ENCODE peak calls at places on chromosome 10, in nine cellular contexts. F, O, L, V, N, Y, I, M and C are unnamed samples. For H3K36me3, the result is how much of the 10 kb centered on the place peaks cover.

GRCh38 chr10:54869022-54869421 is 68.0 kb upstream of the PCDH15 start:
- DNase-seq in F (no peak), O (no peak), L (no peak), V (no peak), N (no peak), Y (no peak), I (no peak), M (no peak), C (no peak)

GRCh38 chr10:44280615-44281014 is 104.3 kb downstream of the CXCL12 start:
- DNase-seq in F (no peak), O (no peak), L (no peak), V (no peak), N (no peak), Y (no peak), I (no peak), M (no peak), C (no peak)

GRCh38 chr10:81280497-81281479 is 594.2 kb upstream of the NRG3 start:
- DNase-seq in F (no peak), O (no peak), L (no peak), V (no peak), N (no peak), Y (no peak), I (no peak), M (no peak), C (no peak)

GRCh38 chr10:12241810-12242529 is 46.0 kb downstream of the CDC123 start:
- DNase-seq in F (no peak), O (no peak), L (no peak), V (no peak), N (peak), Y (no peak), I (no peak), M (peak), C (peak)

GRCh38 chr10:35726850-35727249 is 84.8 kb upstream of the FZD8 start:
- DNase-seq in F (no peak), O (no peak), L (no peak), V (no peak), N (no peak), Y (no peak), I (no peak), M (no peak), C (no peak)

GRCh38 chr10:29635711-29636144 is 957 bp upstream of the SVIL start:
- DNase-seq in F (no peak), O (peak), L (no peak), V (peak), N (no peak), Y (peak), I (no peak), M (peak), C (no peak)

GRCh38 chr10:122487231-122487765 is 25.9 kb downstream of the HTRA1 start:
- DNase-seq in F (peak), O (no peak), L (no peak), V (no peak), N (peak), Y (peak), I (no peak), M (no peak), C (no peak)

GRCh38 chr10:95303535-95303934 is 12.7 kb upstream of the PDLIM1 start:
- DNase-seq in F (no peak), O (no peak), L (no peak), V (no peak), N (no peak), Y (no peak), I (no peak), M (no peak), C (no peak)

GRCh38 chr10:7111574-7111973 is 299.3 kb downstream of the SFMBT2 start:
- DNase-seq in F (no peak), O (no peak), L (no peak), V (no peak), N (no peak), Y (no peak), I (no peak), M (no peak), C (no peak)

GRCh38 chr10:49271346-49271745 is 27.6 kb upstream of the C10orf71 start:
- DNase-seq in F (no peak), O (no peak), L (no peak), V (no peak), N (peak), Y (no peak), I (no peak), M (no peak), C (peak)

GRCh38 chr10:49270565-49270964 is 28.4 kb upstream of the C10orf71 start:
- DNase-seq in F (no peak), O (no peak), L (no peak), V (no peak), N (no peak), Y (no peak), I (no peak), M (no peak), C (no peak)

GRCh38 chr10:49273082-49273465 is 25.9 kb upstream of the C10orf71 start:
- DNase-seq in F (no peak), O (no peak), L (no peak), V (no peak), N (no peak), Y (no peak), I (no peak), M (no peak), C (no peak)

GRCh38 chr10:49273626-49274025 is 25.3 kb upstream of the C10orf71 start:
- DNase-seq in F (no peak), O (no peak), L (no peak), V (no peak), N (no peak), Y (no peak), I (no peak), M (no peak), C (no peak)

DNA sequence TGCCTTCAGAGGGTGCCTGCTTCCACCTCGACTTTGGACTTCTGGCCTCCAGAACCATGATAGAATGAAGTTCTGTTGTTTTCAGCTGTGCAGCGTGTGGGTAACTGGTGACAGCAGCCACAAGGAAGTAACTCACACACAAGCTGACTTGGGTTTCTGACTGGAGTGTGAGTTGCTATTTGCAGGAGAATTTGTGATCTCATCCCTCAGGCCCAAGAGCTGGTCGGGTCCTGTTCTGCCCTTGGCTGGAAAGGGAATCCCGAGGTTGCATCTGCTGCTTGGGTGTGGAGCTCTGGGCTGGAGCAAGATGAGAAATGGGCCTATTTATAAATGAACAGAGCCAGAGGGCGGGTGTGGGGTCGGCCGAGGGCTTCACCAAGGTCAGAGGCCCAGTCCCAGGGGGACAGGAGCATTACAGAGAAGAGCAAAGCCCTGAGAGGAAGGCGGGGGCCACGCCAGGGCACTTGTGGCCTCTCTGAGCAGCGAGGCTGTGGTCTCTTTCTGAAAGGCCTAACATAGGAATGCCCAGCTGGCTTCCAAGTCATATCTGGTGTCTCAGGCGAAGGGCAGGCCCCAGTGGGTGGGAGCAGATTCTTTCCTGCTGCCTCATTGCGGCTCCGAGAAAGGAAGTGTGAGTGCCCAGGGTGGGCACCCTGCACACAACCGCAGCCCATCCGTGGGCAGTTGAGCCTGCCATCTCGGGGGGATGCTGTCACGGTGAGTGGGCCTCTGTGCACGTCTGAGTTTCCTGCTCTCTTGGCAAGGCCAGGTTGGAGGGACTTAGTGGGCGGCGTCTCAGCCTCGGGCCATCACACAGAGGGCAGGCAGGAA is 26.5 kb upstream of the C10orf71 start:
- DNase-seq in F (no peak), O (no peak), L (no peak), V (no peak), N (peak), Y (no peak), I (no peak), M (no peak), C (peak)
- H3K27ac ChIP-seq in F (peak), O (no peak), L (no peak), V (no peak), N (peak), Y (no peak), I (no peak), M (no peak), C (peak)

GRCh38 chr10:110388682-110389052 is 83.9 kb upstream of the SMNDC1 start:
- DNase-seq in F (no peak), O (no peak), L (no peak), V (no peak), N (no peak), Y (peak), I (no peak), M (no peak), C (no peak)

GRCh38 chr10:110391541-110391940 is 86.8 kb upstream of the SMNDC1 start:
- DNase-seq in F (no peak), O (no peak), L (no peak), V (no peak), N (no peak), Y (no peak), I (no peak), M (no peak), C (no peak)

GRCh38 chr10:110387617-110387982 is 82.9 kb upstream of the SMNDC1 start:
- DNase-seq in F (no peak), O (no peak), L (no peak), V (no peak), N (no peak), Y (no peak), I (no peak), M (no peak), C (no peak)

GRCh38 chr10:110389250-110389649 is 84.5 kb upstream of the SMNDC1 start:
- DNase-seq in F (no peak), O (no peak), L (no peak), V (no peak), N (no peak), Y (no peak), I (no peak), M (no peak), C (no peak)

GRCh38 chr10:110387983-110388681 is 83.4 kb upstream of the SMNDC1 start:
- DNase-seq in F (no peak), O (no peak), L (no peak), V (no peak), N (no peak), Y (no peak), I (no peak), M (no peak), C (no peak)
- H3K36me3 ChIP-seq in F (under half), O (under half), L (under half), V (under half), N (under half), Y (under half), I (under half), M (under half), C (under half)

GRCh38 chr10:3761111-3761686 is 23.8 kb downstream of the KLF6 start:
- DNase-seq in F (no peak), O (no peak), L (no peak), V (peak), N (no peak), Y (no peak), I (no peak), M (no peak), C (no peak)
- H3K4me3 ChIP-seq in F (no peak), O (no peak), L (no peak), V (no peak), N (no peak), Y (no peak), I (no peak), M (no peak), C (no peak)

DNA sequence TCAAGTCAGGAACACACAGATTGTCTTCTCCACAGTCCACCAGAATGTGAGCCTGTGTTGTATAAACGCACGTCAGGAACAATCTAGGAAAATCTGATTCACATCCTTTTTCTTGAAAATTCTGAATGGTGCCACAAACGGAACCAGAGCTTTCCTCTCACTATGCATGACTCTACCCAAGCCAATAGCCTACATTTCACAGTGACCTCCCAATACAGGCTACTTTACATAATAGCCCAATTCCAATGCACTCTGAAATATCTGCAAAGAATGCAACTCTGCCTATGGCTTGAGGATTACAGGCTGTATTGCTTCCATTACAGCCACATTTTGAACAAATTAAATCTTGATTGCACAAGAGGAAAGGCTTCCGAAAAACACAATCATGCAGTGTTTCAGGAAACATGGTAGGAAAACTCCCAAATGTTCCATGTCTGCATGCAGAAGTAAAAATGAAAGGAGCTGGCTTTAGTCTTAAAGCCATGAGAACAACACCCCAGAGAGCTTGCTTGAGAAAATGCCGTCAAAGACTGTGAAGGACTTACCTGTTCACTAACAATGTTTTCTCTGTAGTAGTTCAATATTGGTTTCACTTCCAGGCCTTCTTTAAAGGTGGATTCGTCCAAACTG is 113.9 kb downstream of the ITGA8 start:
- DNase-seq in F (no peak), O (no peak), L (no peak), V (no peak), N (no peak), Y (no peak), I (no peak), M (no peak), C (no peak)
- H3K27ac ChIP-seq in F (no peak), O (no peak), L (no peak), V (no peak), N (peak), Y (no peak), I (no peak), M (no peak), C (peak)

DNA sequence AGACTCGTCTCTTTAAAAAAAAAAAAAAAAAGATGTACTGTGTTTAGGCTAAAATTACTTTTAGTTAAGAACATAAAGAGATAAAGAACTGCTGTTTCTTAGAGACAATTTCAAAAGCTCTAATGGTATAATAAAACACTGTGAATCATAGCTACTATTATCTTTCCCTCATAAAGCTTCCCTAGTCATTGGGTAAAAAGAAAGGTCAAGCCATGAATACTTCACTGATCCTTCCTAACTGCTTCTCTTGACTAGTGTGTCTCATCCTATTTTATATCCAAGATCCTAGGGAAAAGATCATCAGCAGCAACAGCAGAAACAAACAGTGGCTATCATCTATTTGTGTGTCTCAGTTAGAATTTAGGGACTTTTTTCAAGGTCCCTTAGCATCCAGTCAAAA is 10.5 kb downstream of the YME1L1 start:
- DNase-seq in F (no peak), O (no peak), L (no peak), V (no peak), N (no peak), Y (no peak), I (no peak), M (no peak), C (no peak)
- H3K36me3 ChIP-seq in F (half or more), O (half or more), L (under half), V (under half), N (half or more), Y (under half), I (under half), M (under half), C (half or more)

GRCh38 chr10:102112210-102112817 is 7.9 kb downstream of the LDB1 start:
- DNase-seq in F (no peak), O (no peak), L (no peak), V (no peak), N (no peak), Y (peak), I (no peak), M (no peak), C (no peak)

GRCh38 chr10:102114861-102115618 is 5.1 kb downstream of the LDB1 start:
- DNase-seq in F (peak), O (peak), L (peak), V (peak), N (peak), Y (peak), I (peak), M (peak), C (peak)

GRCh38 chr10:102111276-102111675 is 8.9 kb downstream of the LDB1 start:
- DNase-seq in F (no peak), O (no peak), L (no peak), V (no peak), N (no peak), Y (no peak), I (no peak), M (no peak), C (no peak)

GRCh38 chr10:102113956-102114857 is 6.0 kb downstream of the LDB1 start:
- DNase-seq in F (peak), O (peak), L (peak), V (peak), N (peak), Y (peak), I (peak), M (peak), C (peak)

GRCh38 chr10:102113261-102113955 is 6.8 kb downstream of the LDB1 start:
- DNase-seq in F (no peak), O (no peak), L (no peak), V (peak), N (no peak), Y (peak), I (no peak), M (no peak), C (no peak)
- H3K4me3 ChIP-seq in F (peak), O (peak), L (peak), V (peak), N (peak), Y (peak), I (peak), M (peak), C (peak)